ENCODE peak calls at places on chromosomes 1 and 21, in nine cellular contexts. L, O, I, Y, J, Q, T, A and F are unnamed samples.

GRCh38 chr1:209557216-209557615 is 26.3 kb upstream of the CAMK1G start:
- DNase-seq in O (no peak), Q (no peak), Y (no peak), T (no peak), J (no peak), A (no peak), I (no peak), L (no peak), F (no peak)

GRCh38 chr1:52423771-52424170 is 19.4 kb downstream of the PRPF38A start:
- DNase-seq in J (no peak), O (no peak), A (no peak), L (no peak), T (peak; percentile 17), Q (no peak), Y (no peak), I (no peak), F (no peak)

GRCh38 chr1:11730429-11730861 is 5.5 kb upstream of the AGTRAP start:
- DNase-seq in T (no peak), I (no peak), J (no peak), L (no peak), A (no peak), Q (peak; percentile 36), Y (no peak), O (peak; percentile 72), F (no peak)

GRCh38 chr1:103267893-103268292 is 159.6 kb upstream of the COL11A1 start:
- DNase-seq in L (no peak), O (no peak), Y (no peak), Q (no peak), T (no peak), J (no peak), I (no peak), A (no peak), F (peak; percentile 7)

GRCh38 chr21:32136546-32136945 is 142.3 kb downstream of the MIS18A start:
- DNase-seq in J (no peak), Y (no peak), L (no peak), Q (no peak), T (no peak), A (no peak), I (peak; percentile 5), O (no peak), F (no peak)

GRCh38 chr1:191993549-191993948 is 164.7 kb upstream of the RGS18 start:
- DNase-seq in A (no peak), Y (no peak), O (no peak), L (no peak), Q (peak; percentile 61), J (no peak), T (peak; percentile 22), I (no peak), F (peak; percentile 31)

GRCh38 chr1:206001476-206001888 is 1.7 kb downstream of the RAB7B start:
- DNase-seq in Q (peak; percentile 97), I (no peak), Y (peak; percentile 75), A (peak; percentile 40), T (no peak), O (peak; percentile 60), L (no peak), J (no peak), F (no peak)

GRCh38 chr1:167484726-167485125 is 33.6 kb downstream of the CD247 start:
- DNase-seq in A (no peak), Q (no peak), J (no peak), O (no peak), Y (no peak), T (no peak), I (no peak), L (no peak), F (no peak)

GRCh38 chr21:41993744-41994143 is 16.4 kb downstream of the ZBTB21 start:
- DNase-seq in Q (peak; percentile 93), L (no peak), O (no peak), T (no peak), A (no peak), Y (no peak), J (no peak), I (peak; percentile 64), F (no peak)

GRCh38 chr1:152622803-152623202 is at the start of gene LCE3A:
- DNase-seq in A (no peak), I (peak; percentile 85), L (no peak), Q (peak; percentile 0), J (no peak), T (no peak), Y (no peak), O (no peak), F (no peak)

GRCh38 chr1:6897138-6897537 is 111.9 kb downstream of the CAMTA1 start:
- DNase-seq in L (no peak), J (no peak), A (no peak), O (no peak), Y (no peak), Q (no peak), T (no peak), I (no peak), F (no peak)

GRCh38 chr21:46295177-46295711 is 9.1 kb downstream of the YBEY start:
- DNase-seq in L (no peak), Y (no peak), J (no peak), A (peak; percentile 41), I (no peak), O (no peak), T (no peak), Q (peak; percentile 69), F (peak; percentile 28)

GRCh38 chr1:212630159-212630900 is 21.8 kb downstream of the ATF3 start:
- DNase-seq in Q (no peak), J (no peak), I (no peak), A (peak; percentile 60), T (peak; percentile 77), L (peak; percentile 72), O (peak; percentile 58), Y (peak; percentile 78), F (peak; percentile 79)

GRCh38 chr1:18557621-18558465 is 72.8 kb upstream of the PAX7 start:
- DNase-seq in O (peak; percentile 39), A (no peak), L (peak; percentile 55), Q (no peak), Y (no peak), J (no peak), T (peak; percentile 54), I (no peak), F (peak; percentile 91)

GRCh38 chr1:80836505-80836904 is 964.2 kb upstream of the ADGRL2 start:
- DNase-seq in I (no peak), J (no peak), O (no peak), A (no peak), T (no peak), L (no peak), Y (no peak), Q (no peak), F (no peak)

GRCh38 chr21:44984792-44985440 is 45.1 kb downstream of the SLX9 start:
- DNase-seq in Y (no peak), I (no peak), O (no peak), T (peak; percentile 43), J (no peak), A (peak; percentile 24), L (peak; percentile 42), Q (no peak), F (peak; percentile 34)

GRCh38 chr21:26614251-26614650 is 41.2 kb upstream of the CYYR1 start:
- DNase-seq in O (no peak), I (no peak), T (no peak), A (no peak), J (no peak), Y (no peak), L (no peak), Q (no peak), F (no peak)

GRCh38 chr1:168179411-168180147 is 817 bp downstream of the TIPRL start:
- DNase-seq in O (no peak), I (no peak), Q (peak; percentile 25), L (no peak), T (no peak), J (no peak), A (no peak), Y (no peak), F (peak; percentile 13)

GRCh38 chr1:85579619-85580018 is 942 bp upstream of the CCN1 start:
- DNase-seq in Y (peak; percentile 75), I (peak; percentile 86), T (no peak), Q (peak; percentile 79), O (no peak), J (peak; percentile 64), A (peak; percentile 27), L (no peak), F (peak; percentile 60)
- H3K27ac ChIP-seq in Y (peak overlapping the region; percentile 98), I (peak overlapping the region; percentile 99), T (peak overlapping the region; percentile 100), Q (peak overlapping the region; percentile 97), O (peak overlapping the region; percentile 84), J (peak overlapping the region; percentile 99), A (peak overlapping the region; percentile 96), L (peak overlapping the region; percentile 79), F (no peak overlapping the region)

DNA sequence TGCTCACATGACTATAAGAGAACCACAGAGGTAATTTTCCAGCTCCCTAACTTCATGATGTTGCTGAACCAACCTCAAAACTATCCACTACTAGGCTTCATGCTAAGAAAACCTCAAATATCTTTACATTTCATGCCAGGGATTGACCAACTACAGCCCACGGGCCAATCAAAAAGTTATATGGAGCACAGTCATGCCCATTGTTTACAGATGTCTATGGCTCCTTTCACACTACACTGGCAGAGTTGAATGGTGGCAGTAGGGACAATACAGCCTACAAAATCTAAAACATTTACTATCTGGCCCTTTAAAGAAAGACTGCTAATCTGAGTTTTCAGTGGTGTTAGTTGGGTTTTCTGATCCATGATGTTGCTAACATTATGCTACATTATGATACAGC is 154.8 kb downstream of the TM2D1 start:
- DNase-seq in T (no peak), I (no peak), Q (no peak), J (no peak), Y (no peak), A (no peak), O (no peak), L (no peak), F (no peak)
- H3K27ac ChIP-seq in T (no peak overlapping the region), I (no peak overlapping the region), Q (no peak overlapping the region), J (no peak overlapping the region), Y (no peak overlapping the region), A (no peak overlapping the region), O (no peak overlapping the region), L (no peak overlapping the region), F (no peak overlapping the region)

DNA sequence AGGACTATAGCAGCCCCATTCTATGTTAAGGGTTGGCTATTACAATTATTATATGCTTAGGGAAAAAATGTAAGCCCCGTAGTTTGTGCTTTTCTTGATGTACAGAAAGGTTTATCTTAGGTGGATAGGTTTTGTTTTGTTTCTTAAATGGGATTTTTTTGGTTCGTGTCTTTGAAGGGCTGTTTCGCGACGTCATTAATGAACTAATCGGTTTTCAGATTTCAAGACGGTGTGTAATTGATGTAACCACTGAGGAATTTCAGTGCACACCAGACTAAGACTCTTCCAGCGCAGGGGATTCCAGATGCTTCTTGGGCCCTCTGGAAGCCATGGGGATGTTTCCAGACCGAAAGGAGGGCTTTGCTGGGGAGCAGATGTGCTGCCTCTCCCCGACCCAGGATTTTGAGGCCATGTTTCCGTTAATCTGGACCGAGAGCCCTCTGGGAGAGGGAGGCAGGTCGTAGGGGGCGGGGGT is 4.8 kb upstream of the SIM2 start:
- DNase-seq in I (no peak), O (no peak), L (no peak), J (no peak), A (no peak), T (no peak), Y (no peak), Q (peak; percentile 65), F (peak; percentile 56)
- H3K27ac ChIP-seq in I (no peak overlapping the region), O (no peak overlapping the region), L (no peak overlapping the region), J (no peak overlapping the region), A (no peak overlapping the region), T (no peak overlapping the region), Y (no peak overlapping the region), Q (peak overlapping the region; percentile 27), F (no peak overlapping the region)

DNA sequence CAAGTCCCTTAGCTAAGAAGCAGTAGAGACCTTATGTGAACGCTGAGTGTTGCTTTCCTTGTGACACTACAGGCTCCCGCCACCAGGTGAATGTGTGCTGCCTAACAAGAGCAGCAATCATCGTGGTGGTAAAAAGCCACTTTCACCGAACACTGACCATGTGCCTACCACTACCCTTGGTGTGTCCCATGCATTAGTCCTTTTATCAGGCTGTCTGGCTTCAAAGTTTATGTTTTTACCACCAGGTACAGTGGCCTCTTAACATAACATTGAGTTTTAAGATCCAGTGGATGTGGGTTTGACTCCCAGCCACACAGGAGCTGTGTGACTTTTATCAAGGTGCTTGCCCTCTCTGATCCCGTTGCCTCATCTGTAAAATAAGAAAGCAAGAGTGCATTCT is 1.7 kb downstream of the C1QB start:
- DNase-seq in I (no peak), Y (no peak), J (no peak), A (no peak), O (no peak), Q (no peak), L (no peak), T (no peak), F (no peak)
- H3K27ac ChIP-seq in I (no peak overlapping the region), Y (no peak overlapping the region), J (no peak overlapping the region), A (no peak overlapping the region), O (no peak overlapping the region), Q (no peak overlapping the region), L (no peak overlapping the region), T (no peak overlapping the region), F (no peak overlapping the region)